ENCODE peak calls at places on chromosomes 12 and 14, in seven cellular contexts. O, R, H, Q, K, L and G are unnamed samples.

GRCh38 chr12:27619308-27619707 is 76.9 kb upstream of the REP15 start:
- DNase-seq in L (peak), R (peak), K (no peak), Q (no peak), H (peak), O (no peak), G (peak)

GRCh38 chr14:65352964-65353530 is 59.5 kb upstream of the FUT8 start:
- DNase-seq in Q (no peak), H (no peak), K (no peak), O (no peak), R (no peak), L (no peak), G (peak)

GRCh38 chr12:54036620-54037359 is 3.9 kb downstream of the HOXC5 start:
- DNase-seq in K (no peak), R (no peak), L (no peak), O (no peak), H (peak), Q (no peak), G (no peak)

GRCh38 chr12:123271182-123271491 is 519 bp downstream of the CDK2AP1 start:
- DNase-seq in Q (peak), H (peak), L (no peak), K (peak), R (peak), O (no peak), G (no peak)

GRCh38 chr12:104529130-104529874 is 72.6 kb downstream of the CHST11 start:
- DNase-seq in O (no peak), R (no peak), Q (no peak), K (no peak), L (no peak), H (no peak), G (no peak)

GRCh38 chr12:111406474-111407370 is 999 bp downstream of the SH2B3 start:
- DNase-seq in R (peak), Q (no peak), L (no peak), K (no peak), H (no peak), O (no peak), G (no peak)

GRCh38 chr14:74988131-74988530 is 14.6 kb upstream of the EIF2B2 start:
- DNase-seq in R (no peak), H (peak), L (no peak), K (no peak), Q (no peak), O (no peak), G (peak)

GRCh38 chr12:55972045-55972843 is 1.6 kb upstream of the RAB5B start:
- DNase-seq in O (no peak), Q (no peak), K (no peak), R (peak), H (peak), L (no peak), G (no peak)

GRCh38 chr14:102523200-102524025 is 13.8 kb upstream of the ANKRD9 start:
- DNase-seq in O (no peak), R (no peak), H (no peak), K (no peak), Q (no peak), L (no peak), G (no peak)

GRCh38 chr14:72629534-72629933 is 264.4 kb downstream of the DPF3 start:
- DNase-seq in K (no peak), O (no peak), Q (no peak), L (no peak), H (no peak), R (no peak), G (no peak)

GRCh38 chr12:124185970-124186686 is 108.8 kb upstream of the RFLNA start:
- DNase-seq in R (no peak), K (no peak), L (no peak), H (no peak), Q (no peak), O (no peak), G (no peak)

GRCh38 chr12:53727310-53728041 is at the start of gene CALCOCO1:
- DNase-seq in Q (peak), L (peak), O (peak), R (peak), H (peak), K (peak), G (peak)

GRCh38 chr12:28550757-28551381 is 360.6 kb downstream of the CCDC91 start:
- DNase-seq in O (no peak), R (peak), K (no peak), Q (no peak), L (peak), H (peak), G (peak)

GRCh38 chr12:79547735-79548347 is 142.9 kb downstream of the PAWR start:
- DNase-seq in H (peak), Q (no peak), K (peak), R (peak), O (no peak), L (no peak), G (peak)

GRCh38 chr12:120468846-120469449 is 600 bp downstream of the SRSF9 start:
- DNase-seq in L (no peak), H (peak), O (no peak), K (peak), R (peak), Q (peak), G (no peak)

GRCh38 chr12:95607642-95608041 is 56.4 kb upstream of the USP44 start:
- DNase-seq in O (no peak), H (no peak), R (no peak), K (no peak), L (no peak), Q (no peak), G (no peak)

GRCh38 chr12:108000111-108000510 is 129.0 kb upstream of the WSCD2 start:
- DNase-seq in Q (no peak), L (no peak), R (no peak), K (no peak), H (no peak), O (no peak), G (no peak)

GRCh38 chr12:82209533-82209932 is 148.7 kb downstream of the CCDC59 start:
- DNase-seq in K (no peak), Q (no peak), O (no peak), R (no peak), L (no peak), H (no peak), G (no peak)

GRCh38 chr12:15088115-15088514 is 115.3 kb downstream of the PDE6H start:
- DNase-seq in H (no peak), Q (no peak), O (no peak), R (no peak), K (no peak), L (no peak), G (no peak)

GRCh38 chr14:54282849-54283248 is 114.0 kb upstream of the CDKN3 start:
- DNase-seq in R (no peak), O (no peak), H (no peak), K (no peak), Q (no peak), L (no peak), G (no peak)

GRCh38 chr12:68368332-68368731 is 36.2 kb upstream of the MDM1 start:
- DNase-seq in Q (no peak), O (no peak), L (no peak), H (no peak), K (no peak), R (no peak), G (no peak)

GRCh38 chr12:55842681-55843429 is at the start of gene MMP19:
- DNase-seq in L (peak), K (no peak), R (peak), Q (no peak), H (peak), O (no peak), G (no peak)

GRCh38 chr12:26277511-26278246 is 82.3 kb downstream of the SSPN start:
- DNase-seq in Q (no peak), O (no peak), H (peak), L (no peak), R (peak), K (no peak), G (no peak)

GRCh38 chr12:51025182-51025747 is 919 bp downstream of the SLC11A2 start:
- DNase-seq in K (no peak), H (no peak), Q (no peak), R (peak), L (no peak), O (no peak), G (no peak)

GRCh38 chr12:42704810-42705401 is 115.4 kb upstream of the PRICKLE1 start:
- DNase-seq in R (peak), H (no peak), K (no peak), O (no peak), L (no peak), Q (no peak), G (no peak)

GRCh38 chr14:88607829-88608228 is 45.0 kb downstream of the ZC3H14 start:
- DNase-seq in Q (no peak), K (no peak), O (no peak), H (no peak), L (no peak), R (no peak), G (no peak)

GRCh38 chr14:96309907-96310330 is 53.2 kb downstream of the ATG2B start:
- DNase-seq in Q (no peak), K (no peak), H (no peak), L (no peak), R (no peak), O (no peak), G (no peak)

GRCh38 chr14:61750708-61751474 is 11.3 kb upstream of the SNAPC1 start:
- DNase-seq in L (no peak), K (peak), O (peak), R (peak), Q (no peak), H (peak), G (peak)

GRCh38 chr12:111761099-111761498 is 5.6 kb upstream of the ALDH2 start:
- DNase-seq in Q (no peak), H (no peak), L (no peak), O (no peak), R (no peak), K (no peak), G (no peak)

GRCh38 chr14:68786491-68787234 is 6.2 kb downstream of the ZFP36L1 start:
- DNase-seq in Q (no peak), O (no peak), R (no peak), K (peak), H (no peak), L (no peak), G (no peak)

GRCh38 chr12:111488271-111488670 is 82.5 kb downstream of the SH2B3 start:
- DNase-seq in L (no peak), Q (no peak), R (no peak), H (no peak), K (no peak), O (no peak), G (no peak)

GRCh38 chr12:26195641-26196423 is 459 bp downstream of the SSPN start:
- DNase-seq in K (peak), R (peak), O (peak), H (peak), L (no peak), Q (no peak), G (no peak)

GRCh38 chr12:12032771-12033588 is 37.8 kb upstream of the BCL2L14 start:
- DNase-seq in L (peak), R (peak), K (peak), O (no peak), H (peak), Q (peak), G (peak)

GRCh38 chr14:68719634-68720384 is 73.1 kb downstream of the ZFP36L1 start:
- DNase-seq in R (peak), K (no peak), H (no peak), L (no peak), Q (no peak), O (no peak), G (no peak)

GRCh38 chr12:65450610-65451009 is 172.1 kb downstream of the MSRB3 start:
- DNase-seq in H (no peak), O (no peak), R (no peak), L (no peak), Q (no peak), K (no peak), G (no peak)